ENCODE peak calls at places on chromosomes 7 and 10, in six cellular contexts. B is astrocyte of the spinal cord, L is WERI-Rb-1, H is ascending aorta, T is A549, P is upper lobe of right lung. R is an unnamed sample.

GRCh38 chr10:127485153-127485857 is 63.8 kb upstream of the NPS start:
- DNase-seq in B (peak; percentile 57), L (peak; percentile 20), H (no peak), T (peak; percentile 47), P (no peak), R (no peak)

GRCh38 chr7:130921391-130922180 is 187.6 kb upstream of the KLF14 start:
- DNase-seq in B (peak; percentile 95), L (no peak), H (no peak), T (no peak), P (no peak), R (peak; percentile 23)

GRCh38 chr7:68955656-68956055 is 642.6 kb upstream of the AUTS2 start:
- DNase-seq in B (no peak), L (no peak), H (no peak), T (no peak), P (no peak), R (no peak)

GRCh38 chr10:103695584-103696005 is 159.8 kb downstream of the SH3PXD2A start:
- DNase-seq in B (peak; percentile 26), L (no peak), H (no peak), T (no peak), P (no peak), R (no peak)

GRCh38 chr10:509361-510102 is 179.9 kb downstream of the DIP2C start:
- DNase-seq in B (no peak), L (no peak), H (no peak), T (no peak), P (peak; percentile 51), R (no peak)

GRCh38 chr7:82413237-82413636 is 30.3 kb downstream of the CACNA2D1 start:
- DNase-seq in B (peak; percentile 21), L (no peak), H (no peak), T (no peak), P (no peak), R (no peak)

GRCh38 chr10:69377936-69378335 is 38.8 kb downstream of the TACR2 start:
- DNase-seq in B (no peak), L (no peak), H (no peak), T (no peak), P (no peak), R (no peak)

GRCh38 chr7:138565451-138566114 is 105.5 kb downstream of the TRIM24 start:
- DNase-seq in B (peak; percentile 22), L (no peak), H (no peak), T (no peak), P (no peak), R (no peak)

GRCh38 chr10:59895629-59896116 is 10.7 kb downstream of the CCDC6 start:
- DNase-seq in B (no peak), L (no peak), H (no peak), T (no peak), P (no peak), R (no peak)

GRCh38 chr10:5502903-5503835 is 3.8 kb upstream of the CALML5 start:
- DNase-seq in B (no peak), L (no peak), H (no peak), T (no peak), P (no peak), R (no peak)

GRCh38 chr10:129932182-129932581 is 31.9 kb downstream of the EBF3 start:
- DNase-seq in B (no peak), L (no peak), H (no peak), T (no peak), P (no peak), R (no peak)

GRCh38 chr7:71925663-71926062 is 486.5 kb downstream of the CALN1 start:
- DNase-seq in B (no peak), L (no peak), H (no peak), T (no peak), P (no peak), R (no peak)
- TF ChIP-seq CTCF in B (no peak), L (peak; percentile 51), H (no peak), T (no peak), P (no peak), R (peak; percentile 48)

DNA sequence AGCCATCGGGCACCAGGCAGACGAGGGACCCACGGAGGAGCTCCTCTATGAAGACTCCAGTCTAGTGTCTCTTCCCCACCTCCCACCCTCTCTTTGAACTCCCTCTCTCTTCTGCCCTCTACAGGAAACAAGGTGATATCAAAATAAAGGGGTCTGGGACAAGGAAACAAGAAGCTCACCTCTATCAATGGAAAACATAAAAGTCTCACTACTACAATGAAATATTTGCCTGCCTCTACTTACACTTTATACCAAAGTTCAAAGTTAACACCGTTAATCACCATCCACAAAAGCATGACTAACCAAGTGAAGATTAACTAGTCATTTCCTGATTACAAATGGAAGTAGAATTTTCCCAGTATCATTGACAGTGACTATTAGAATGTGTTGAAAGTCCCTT is 82.2 kb downstream of the PARD3 start:
- DNase-seq in B (no peak), L (no peak), H (no peak), T (peak; percentile 44), P (no peak), R (no peak)
- TF ChIP-seq CTCF in B (no peak), L (peak; percentile 21), H (no peak), T (peak; percentile 50), P (peak; percentile 6), R (peak; percentile 50)

GRCh38 chr7:103576616-103577015 is 130.6 kb upstream of the SLC26A5 start:
- DNase-seq in B (no peak), L (no peak), H (no peak), T (no peak), P (no peak), R (no peak)

GRCh38 chr7:103577059-103577458 is 131.1 kb upstream of the SLC26A5 start:
- DNase-seq in B (no peak), L (no peak), H (no peak), T (no peak), P (no peak), R (no peak)

GRCh38 chr7:103571591-103571990 is 125.6 kb upstream of the SLC26A5 start:
- DNase-seq in B (no peak), L (no peak), H (no peak), T (no peak), P (no peak), R (no peak)

GRCh38 chr7:103574536-103574935 is 128.5 kb upstream of the SLC26A5 start:
- DNase-seq in B (no peak), L (no peak), H (no peak), T (no peak), P (no peak), R (no peak)

DNA sequence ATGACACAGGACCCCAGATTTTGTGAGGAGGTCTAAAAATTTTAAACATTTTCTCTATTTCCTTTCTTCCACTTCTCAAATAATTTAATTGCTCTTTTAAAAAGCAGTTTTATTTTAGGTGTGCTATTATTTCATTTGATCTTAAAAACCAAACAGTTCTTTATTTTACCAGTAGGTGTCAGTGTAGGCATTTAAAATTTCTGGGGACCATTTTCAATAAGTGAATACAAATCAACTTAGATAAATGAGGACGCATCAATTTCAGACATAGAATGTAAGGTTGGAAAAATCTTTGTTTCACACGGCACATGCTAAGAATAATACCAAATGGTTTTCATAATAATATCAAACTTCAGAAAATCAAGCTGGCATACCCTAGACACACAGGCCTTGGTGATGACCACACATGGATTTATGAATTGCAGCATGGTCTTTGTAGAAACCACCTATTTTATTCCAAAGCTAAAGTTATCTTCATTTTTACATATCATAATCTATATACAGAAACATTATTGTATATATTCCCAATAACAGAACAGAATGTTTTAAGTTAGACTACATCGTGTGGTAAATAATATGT is 127.6 kb upstream of the SLC26A5 start:
- DNase-seq in B (peak; percentile 60), L (no peak), H (no peak), T (peak; percentile 10), P (no peak), R (no peak)
- TF ChIP-seq CTCF in B (peak; percentile 33), L (no peak), H (peak; percentile 55), T (peak; percentile 82), P (peak; percentile 71), R (peak; percentile 85)

GRCh38 chr7:112462236-112462635 is 12.0 kb downstream of the IFRD1 start:
- DNase-seq in B (peak; percentile 55), L (no peak), H (no peak), T (no peak), P (no peak), R (no peak)
- TF ChIP-seq CTCF in B (no peak), L (no peak), H (no peak), T (no peak), P (no peak), R (no peak)

GRCh38 chr7:54785261-54785660 is 26.2 kb upstream of the SEC61G start:
- DNase-seq in B (no peak), L (no peak), H (no peak), T (no peak), P (no peak), R (no peak)
- TF ChIP-seq CTCF in B (no peak), L (peak; percentile 45), H (no peak), T (no peak), P (no peak), R (no peak)